ENCODE peak calls at places on chromosomes 12 and 14, in five cellular contexts. One of them, this sample, is unnamed.

GRCh38 chr12:131098178-131098981 is 144.7 kb downstream of the ADGRD1 start:
- DNase-seq in body of pancreas: no peak
- DNase-seq in ovary: peak
- DNase-seq in endothelial cell of umbilical vein: no peak
- DNase-seq in heart left ventricle: peak
- DNase-seq in this sample: no peak

GRCh38 chr14:101234588-101234937 is 326.7 kb upstream of the DIO3 start:
- DNase-seq in endothelial cell of umbilical vein: no peak
- DNase-seq in body of pancreas: no peak
- DNase-seq in ovary: no peak
- DNase-seq in heart left ventricle: no peak
- DNase-seq in this sample: no peak

GRCh38 chr14:39368261-39368959 is 63.8 kb downstream of the FBXO33 start:
- DNase-seq in endothelial cell of umbilical vein: peak
- DNase-seq in ovary: peak
- DNase-seq in body of pancreas: peak
- DNase-seq in heart left ventricle: peak
- DNase-seq in this sample: peak

GRCh38 chr14:90726656-90727055 is 89.6 kb downstream of the TTC7B start:
- DNase-seq in body of pancreas: peak
- DNase-seq in heart left ventricle: no peak
- DNase-seq in endothelial cell of umbilical vein: no peak
- DNase-seq in ovary: no peak
- DNase-seq in this sample: no peak

GRCh38 chr12:92365333-92365732 is 219.7 kb upstream of the BTG1 start:
- DNase-seq in ovary: no peak
- DNase-seq in heart left ventricle: no peak
- DNase-seq in endothelial cell of umbilical vein: no peak
- DNase-seq in body of pancreas: no peak
- DNase-seq in this sample: no peak

GRCh38 chr12:123200414-123200813 is 32.5 kb downstream of the MPHOSPH9 start:
- DNase-seq in endothelial cell of umbilical vein: no peak
- DNase-seq in heart left ventricle: no peak
- DNase-seq in ovary: no peak
- DNase-seq in body of pancreas: no peak
- DNase-seq in this sample: no peak

GRCh38 chr12:51005671-51006070 is 20.5 kb downstream of the SLC11A2 start:
- DNase-seq in endothelial cell of umbilical vein: no peak
- DNase-seq in body of pancreas: peak
- DNase-seq in heart left ventricle: no peak
- DNase-seq in ovary: no peak
- DNase-seq in this sample: no peak

GRCh38 chr12:132342322-132342721 is 12.9 kb upstream of the GALNT9 start:
- DNase-seq in body of pancreas: no peak
- DNase-seq in ovary: no peak
- DNase-seq in endothelial cell of umbilical vein: no peak
- DNase-seq in heart left ventricle: no peak
- DNase-seq in this sample: peak

GRCh38 chr14:59038746-59039145 is 149.7 kb upstream of the DAAM1 start:
- DNase-seq in heart left ventricle: no peak
- DNase-seq in ovary: no peak
- DNase-seq in endothelial cell of umbilical vein: no peak
- DNase-seq in body of pancreas: no peak
- DNase-seq in this sample: no peak

GRCh38 chr14:23195552-23196101 is 12.2 kb upstream of the SLC7A8 start:
- DNase-seq in endothelial cell of umbilical vein: no peak
- DNase-seq in body of pancreas: no peak
- DNase-seq in ovary: no peak
- DNase-seq in heart left ventricle: no peak
- DNase-seq in this sample: no peak

GRCh38 chr12:94900496-94900895 is 103.0 kb downstream of the NDUFA12 start:
- DNase-seq in endothelial cell of umbilical vein: no peak
- DNase-seq in ovary: no peak
- DNase-seq in body of pancreas: no peak
- DNase-seq in heart left ventricle: no peak
- DNase-seq in this sample: no peak

GRCh38 chr14:49892636-49893308 is at the start of gene ARF6:
- DNase-seq in body of pancreas: peak
- DNase-seq in heart left ventricle: peak
- DNase-seq in endothelial cell of umbilical vein: peak
- DNase-seq in ovary: peak
- DNase-seq in this sample: peak

GRCh38 chr12:90922068-90922743 is 32.8 kb downstream of the CCER1 start:
- DNase-seq in body of pancreas: no peak
- DNase-seq in heart left ventricle: no peak
- DNase-seq in endothelial cell of umbilical vein: peak
- DNase-seq in ovary: no peak
- DNase-seq in this sample: no peak

GRCh38 chr14:93959239-93960107 is 16.9 kb downstream of the ASB2 start:
- DNase-seq in endothelial cell of umbilical vein: peak
- DNase-seq in ovary: no peak
- DNase-seq in body of pancreas: peak
- DNase-seq in heart left ventricle: peak
- DNase-seq in this sample: peak

GRCh38 chr12:26987634-26988424 is 26.4 kb downstream of the TM7SF3 start:
- DNase-seq in ovary: no peak
- DNase-seq in body of pancreas: peak
- DNase-seq in endothelial cell of umbilical vein: no peak
- DNase-seq in heart left ventricle: no peak
- DNase-seq in this sample: peak

GRCh38 chr12:104106965-104107364 is 31.0 kb downstream of the NFYB start:
- DNase-seq in ovary: no peak
- DNase-seq in body of pancreas: no peak
- DNase-seq in endothelial cell of umbilical vein: no peak
- DNase-seq in heart left ventricle: no peak
- DNase-seq in this sample: peak

GRCh38 chr14:24710403-24711063 is 76.5 kb upstream of the GZMB start:
- DNase-seq in ovary: peak
- DNase-seq in endothelial cell of umbilical vein: peak
- DNase-seq in body of pancreas: peak
- DNase-seq in heart left ventricle: peak
- DNase-seq in this sample: peak

GRCh38 chr12:116236148-116236731 is 41.3 kb downstream of the MED13L start:
- DNase-seq in endothelial cell of umbilical vein: peak
- DNase-seq in body of pancreas: peak
- DNase-seq in heart left ventricle: peak
- DNase-seq in ovary: no peak
- DNase-seq in this sample: peak

GRCh38 chr12:29517265-29517664 is 19.8 kb upstream of the OVCH1 start:
- DNase-seq in body of pancreas: peak
- DNase-seq in heart left ventricle: no peak
- DNase-seq in ovary: no peak
- DNase-seq in endothelial cell of umbilical vein: no peak
- DNase-seq in this sample: peak

GRCh38 chr12:58176296-58176869 is 235.0 kb downstream of the ATP23 start:
- DNase-seq in endothelial cell of umbilical vein: peak
- DNase-seq in body of pancreas: peak
- DNase-seq in ovary: no peak
- DNase-seq in heart left ventricle: no peak
- DNase-seq in this sample: peak

GRCh38 chr14:92747701-92748258 is 647 bp downstream of the LGMN start:
- DNase-seq in ovary: peak
- DNase-seq in heart left ventricle: no peak
- DNase-seq in endothelial cell of umbilical vein: peak
- DNase-seq in body of pancreas: no peak
- DNase-seq in this sample: no peak

GRCh38 chr14:73402579-73402978 is 55.8 kb downstream of the NUMB start:
- DNase-seq in endothelial cell of umbilical vein: no peak
- DNase-seq in heart left ventricle: no peak
- DNase-seq in ovary: no peak
- DNase-seq in body of pancreas: no peak
- DNase-seq in this sample: no peak

GRCh38 chr12:10214131-10214876 is 1.6 kb downstream of the GABARAPL1 start:
- DNase-seq in body of pancreas: no peak
- DNase-seq in heart left ventricle: no peak
- DNase-seq in ovary: no peak
- DNase-seq in endothelial cell of umbilical vein: peak
- DNase-seq in this sample: no peak

GRCh38 chr12:15996254-15996653 is 85.1 kb downstream of the DERA start:
- DNase-seq in body of pancreas: peak
- DNase-seq in heart left ventricle: peak
- DNase-seq in endothelial cell of umbilical vein: peak
- DNase-seq in ovary: no peak
- DNase-seq in this sample: peak

GRCh38 chr14:32027255-32027939 is 49.7 kb upstream of the ARHGAP5 start:
- DNase-seq in endothelial cell of umbilical vein: no peak
- DNase-seq in body of pancreas: no peak
- DNase-seq in ovary: no peak
- DNase-seq in heart left ventricle: no peak
- DNase-seq in this sample: no peak

GRCh38 chr14:51139221-51139681 is 44.3 kb upstream of the TRIM9 start:
- DNase-seq in body of pancreas: peak
- DNase-seq in ovary: no peak
- DNase-seq in heart left ventricle: no peak
- DNase-seq in endothelial cell of umbilical vein: no peak
- DNase-seq in this sample: peak

GRCh38 chr12:12511895-12512674 is 50.6 kb downstream of the DUSP16 start:
- DNase-seq in endothelial cell of umbilical vein: no peak
- DNase-seq in heart left ventricle: no peak
- DNase-seq in ovary: no peak
- DNase-seq in body of pancreas: no peak
- DNase-seq in this sample: no peak

GRCh38 chr14:38073641-38074040 is 134.1 kb upstream of the SSTR1 start:
- DNase-seq in body of pancreas: no peak
- DNase-seq in endothelial cell of umbilical vein: no peak
- DNase-seq in ovary: no peak
- DNase-seq in heart left ventricle: no peak
- DNase-seq in this sample: no peak

GRCh38 chr12:69471667-69472385 is 1.6 kb downstream of the FRS2 start:
- DNase-seq in ovary: no peak
- DNase-seq in heart left ventricle: no peak
- DNase-seq in endothelial cell of umbilical vein: no peak
- DNase-seq in body of pancreas: no peak
- DNase-seq in this sample: no peak
- H3K4me3 ChIP-seq in ovary: no peak
- H3K4me3 ChIP-seq in heart left ventricle: no peak
- H3K4me3 ChIP-seq in endothelial cell of umbilical vein: peak
- H3K4me3 ChIP-seq in body of pancreas: no peak
- H3K4me3 ChIP-seq in this sample: peak

GRCh38 chr14:68403794-68404522 is 388.9 kb downstream of the ZFP36L1 start:
- DNase-seq in body of pancreas: no peak
- DNase-seq in heart left ventricle: no peak
- DNase-seq in ovary: no peak
- DNase-seq in endothelial cell of umbilical vein: no peak
- DNase-seq in this sample: no peak

GRCh38 chr14:68401855-68402254 is 391.0 kb downstream of the ZFP36L1 start:
- DNase-seq in heart left ventricle: no peak
- DNase-seq in body of pancreas: no peak
- DNase-seq in ovary: no peak
- DNase-seq in endothelial cell of umbilical vein: no peak
- DNase-seq in this sample: no peak

GRCh38 chr14:68404652-68405183 is 388.1 kb downstream of the ZFP36L1 start:
- DNase-seq in ovary: no peak
- DNase-seq in heart left ventricle: no peak
- DNase-seq in endothelial cell of umbilical vein: no peak
- DNase-seq in body of pancreas: no peak
- DNase-seq in this sample: no peak

GRCh38 chr14:68402525-68403101 is 390.3 kb downstream of the ZFP36L1 start:
- DNase-seq in heart left ventricle: no peak
- DNase-seq in body of pancreas: no peak
- DNase-seq in ovary: no peak
- DNase-seq in endothelial cell of umbilical vein: no peak
- DNase-seq in this sample: no peak

GRCh38 chr14:68403191-68403781 is 389.6 kb downstream of the ZFP36L1 start:
- DNase-seq in endothelial cell of umbilical vein: peak
- DNase-seq in ovary: no peak
- DNase-seq in heart left ventricle: no peak
- DNase-seq in body of pancreas: no peak
- DNase-seq in this sample: no peak
- TF ChIP-seq POLR2A in endothelial cell of umbilical vein: no peak
- TF ChIP-seq POLR2A in ovary: no peak
- TF ChIP-seq POLR2A in heart left ventricle: no peak
- TF ChIP-seq POLR2A in body of pancreas: no peak
- TF ChIP-seq POLR2A in this sample: no peak

GRCh38 chr14:34930591-34931069 is 52.2 kb upstream of the SRP54 start:
- DNase-seq in body of pancreas: no peak
- DNase-seq in ovary: no peak
- DNase-seq in heart left ventricle: no peak
- DNase-seq in endothelial cell of umbilical vein: peak
- DNase-seq in this sample: no peak

GRCh38 chr14:34933301-34933700 is 49.5 kb upstream of the SRP54 start:
- DNase-seq in heart left ventricle: no peak
- DNase-seq in body of pancreas: no peak
- DNase-seq in endothelial cell of umbilical vein: no peak
- DNase-seq in ovary: no peak
- DNase-seq in this sample: no peak

GRCh38 chr14:34935552-34935951 is 47.2 kb upstream of the SRP54 start:
- DNase-seq in ovary: no peak
- DNase-seq in endothelial cell of umbilical vein: peak
- DNase-seq in body of pancreas: no peak
- DNase-seq in heart left ventricle: no peak
- DNase-seq in this sample: peak

GRCh38 chr14:34926552-34926951 is 51.4 kb upstream of the BAZ1A start:
- DNase-seq in heart left ventricle: no peak
- DNase-seq in body of pancreas: no peak
- DNase-seq in endothelial cell of umbilical vein: peak
- DNase-seq in ovary: no peak
- DNase-seq in this sample: no peak

GRCh38 chr14:34931206-34931605 is 51.6 kb upstream of the SRP54 start:
- DNase-seq in endothelial cell of umbilical vein: peak
- DNase-seq in ovary: no peak
- DNase-seq in body of pancreas: no peak
- DNase-seq in heart left ventricle: no peak
- DNase-seq in this sample: no peak
- H3K4me3 ChIP-seq in endothelial cell of umbilical vein: no peak
- H3K4me3 ChIP-seq in ovary: no peak
- H3K4me3 ChIP-seq in body of pancreas: no peak
- H3K4me3 ChIP-seq in heart left ventricle: no peak
- H3K4me3 ChIP-seq in this sample: no peak

GRCh38 chr12:72271741-72272661 is at the start of gene TRHDE:
- DNase-seq in ovary: peak
- DNase-seq in heart left ventricle: peak
- DNase-seq in body of pancreas: peak
- DNase-seq in endothelial cell of umbilical vein: peak
- DNase-seq in this sample: no peak

GRCh38 chr12:72269491-72269890 is 2.7 kb upstream of the TRHDE start:
- DNase-seq in body of pancreas: no peak
- DNase-seq in ovary: no peak
- DNase-seq in endothelial cell of umbilical vein: no peak
- DNase-seq in heart left ventricle: no peak
- DNase-seq in this sample: no peak

GRCh38 chr12:72270246-72270645 is 1.9 kb upstream of the TRHDE start:
- DNase-seq in ovary: no peak
- DNase-seq in body of pancreas: no peak
- DNase-seq in heart left ventricle: no peak
- DNase-seq in endothelial cell of umbilical vein: no peak
- DNase-seq in this sample: no peak

GRCh38 chr12:72272731-72273498 is 745 bp downstream of the TRHDE start:
- DNase-seq in body of pancreas: peak
- DNase-seq in ovary: peak
- DNase-seq in endothelial cell of umbilical vein: no peak
- DNase-seq in heart left ventricle: no peak
- DNase-seq in this sample: no peak

GRCh38 chr12:72271401-72271740 is 799 bp upstream of the TRHDE start:
- DNase-seq in body of pancreas: peak
- DNase-seq in endothelial cell of umbilical vein: peak
- DNase-seq in ovary: peak
- DNase-seq in heart left ventricle: no peak
- DNase-seq in this sample: no peak
- TF ChIP-seq POLR2A in body of pancreas: peak
- TF ChIP-seq POLR2A in endothelial cell of umbilical vein: no peak
- TF ChIP-seq POLR2A in ovary: no peak
- TF ChIP-seq POLR2A in heart left ventricle: no peak
- TF ChIP-seq POLR2A in this sample: no peak

This sample was measured in NB4.